ENCODE peak calls at places on chromosomes 2 and 18, in six cellular contexts. F is breast epithelium, T is lower lobe of right lung, S is cardiac muscle cell, O is tibial artery, K is fibroblast of lung. X is an unnamed sample.
A peak's percentile ranks its signal among the peaks of the same experiment; 100 is the strongest.

GRCh38 chr18:59669872-59670657 is 27.2 kb downstream of the CCBE1 start:
- DNase-seq in F (no peak), T (no peak), S (no peak), O (no peak), K (peak; percentile 76), X (no peak)

GRCh38 chr18:5238371-5238758 is 41.3 kb upstream of the AKAIN1 start:
- DNase-seq in F (no peak), T (peak; percentile 65), S (peak; percentile 61), O (no peak), K (no peak), X (no peak)

GRCh38 chr18:28045176-28045810 is 131.6 kb downstream of the CDH2 start:
- DNase-seq in F (no peak), T (no peak), S (peak; percentile 52), O (no peak), K (peak; percentile 24), X (no peak)

GRCh38 chr2:217223222-217223930 is 363.5 kb upstream of the TNP1 start:
- DNase-seq in F (no peak), T (no peak), S (no peak), O (no peak), K (peak; percentile 98), X (peak; percentile 35)

GRCh38 chr2:85110991-85111560 is 22.1 kb upstream of the TCF7L1 start:
- DNase-seq in F (no peak), T (no peak), S (no peak), O (no peak), K (no peak), X (no peak)

GRCh38 chr2:241153616-241154015 is 3.3 kb downstream of the PPP1R7 start:
- DNase-seq in F (no peak), T (no peak), S (no peak), O (no peak), K (peak; percentile 26), X (no peak)

GRCh38 chr18:79575891-79576685 is 103.5 kb upstream of the CTDP1 start:
- DNase-seq in F (peak; percentile 80), T (peak; percentile 42), S (no peak), O (peak; percentile 56), K (peak; percentile 68), X (peak; percentile 58)

GRCh38 chr18:59459352-59460059 is 100.4 kb upstream of the LMAN1 start:
- DNase-seq in F (no peak), T (no peak), S (peak; percentile 52), O (no peak), K (peak; percentile 83), X (no peak)

GRCh38 chr18:63422862-63423304 is 607 bp upstream of the VPS4B start:
- DNase-seq in F (no peak), T (peak; percentile 65), S (no peak), O (no peak), K (no peak), X (no peak)

GRCh38 chr2:160493227-160494028 is at the start of gene RBMS1:
- DNase-seq in F (peak; percentile 41), T (peak; percentile 74), S (peak; percentile 85), O (peak; percentile 76), K (peak; percentile 66), X (no peak)

GRCh38 chr2:24971300-24971549 is 530 bp downstream of the DNAJC27 start:
- DNase-seq in F (no peak), T (no peak), S (no peak), O (no peak), K (no peak), X (no peak)

GRCh38 chr18:44683566-44683965 is 2.9 kb downstream of the SETBP1 start:
- DNase-seq in F (no peak), T (no peak), S (no peak), O (no peak), K (no peak), X (no peak)

GRCh38 chr2:45913539-45913938 is 262.1 kb downstream of the PRKCE start:
- DNase-seq in F (no peak), T (no peak), S (no peak), O (no peak), K (no peak), X (no peak)

GRCh38 chr18:12811191-12811950 is 72.7 kb downstream of the PTPN2 start:
- DNase-seq in F (no peak), T (no peak), S (no peak), O (no peak), K (peak; percentile 26), X (no peak)

GRCh38 chr18:5196253-5197031 is 615 bp downstream of the AKAIN1 start:
- DNase-seq in F (no peak), T (no peak), S (peak; percentile 31), O (no peak), K (no peak), X (no peak)

GRCh38 chr2:88658890-88659881 is 31.9 kb upstream of the EIF2AK3 start:
- DNase-seq in F (peak; percentile 59), T (no peak), S (no peak), O (peak; percentile 70), K (peak; percentile 85), X (no peak)

GRCh38 chr2:39524061-39524460 is 87.0 kb upstream of the MAP4K3 start:
- DNase-seq in F (no peak), T (no peak), S (no peak), O (no peak), K (no peak), X (no peak)

GRCh38 chr2:44759823-44760222 is 181.7 kb upstream of the SIX3 start:
- DNase-seq in F (no peak), T (no peak), S (no peak), O (no peak), K (no peak), X (no peak)

GRCh38 chr2:64629329-64629781 is 24.4 kb downstream of the SERTAD2 start:
- DNase-seq in F (no peak), T (no peak), S (no peak), O (no peak), K (no peak), X (no peak)

GRCh38 chr2:207328944-207329386 is 163.2 kb upstream of the KLF7 start:
- DNase-seq in F (no peak), T (no peak), S (no peak), O (no peak), K (no peak), X (no peak)

GRCh38 chr2:169824373-169825333 is at the start of gene METTL5:
- DNase-seq in F (peak; percentile 44), T (peak; percentile 89), S (peak; percentile 91), O (peak; percentile 88), K (peak; percentile 78), X (no peak)

GRCh38 chr2:12363569-12363968 is 353.2 kb upstream of the TRIB2 start:
- DNase-seq in F (no peak), T (no peak), S (no peak), O (no peak), K (no peak), X (no peak)

GRCh38 chr2:215899111-215900074 is 114.0 kb downstream of the MREG start:
- DNase-seq in F (no peak), T (no peak), S (no peak), O (no peak), K (peak; percentile 75), X (no peak)

GRCh38 chr18:45197526-45197970 is 417.7 kb upstream of the SLC14A2 start:
- DNase-seq in F (no peak), T (no peak), S (no peak), O (no peak), K (no peak), X (no peak)

GRCh38 chr2:86357392-86357963 is 20.1 kb upstream of the REEP1 start:
- DNase-seq in F (no peak), T (no peak), S (no peak), O (no peak), K (no peak), X (no peak)

GRCh38 chr18:70499218-70499691 is 210.4 kb downstream of the SOCS6 start:
- DNase-seq in F (no peak), T (no peak), S (no peak), O (no peak), K (no peak), X (no peak)

GRCh38 chr2:72940786-72941185 is 23.5 kb downstream of the EMX1 start:
- DNase-seq in F (no peak), T (no peak), S (no peak), O (no peak), K (peak; percentile 13), X (no peak)

GRCh38 chr2:183010112-183010511 is 28.1 kb downstream of the NCKAP1 start:
- DNase-seq in F (no peak), T (no peak), S (peak; percentile 83), O (no peak), K (peak; percentile 71), X (no peak)

GRCh38 chr18:51645607-51646006 is 448.1 kb upstream of the MEX3C start:
- DNase-seq in F (no peak), T (no peak), S (no peak), O (no peak), K (no peak), X (no peak)

GRCh38 chr2:144014108-144014507 is 505.8 kb downstream of the ZEB2 start:
- DNase-seq in F (no peak), T (no peak), S (no peak), O (no peak), K (no peak), X (no peak)

DNA sequence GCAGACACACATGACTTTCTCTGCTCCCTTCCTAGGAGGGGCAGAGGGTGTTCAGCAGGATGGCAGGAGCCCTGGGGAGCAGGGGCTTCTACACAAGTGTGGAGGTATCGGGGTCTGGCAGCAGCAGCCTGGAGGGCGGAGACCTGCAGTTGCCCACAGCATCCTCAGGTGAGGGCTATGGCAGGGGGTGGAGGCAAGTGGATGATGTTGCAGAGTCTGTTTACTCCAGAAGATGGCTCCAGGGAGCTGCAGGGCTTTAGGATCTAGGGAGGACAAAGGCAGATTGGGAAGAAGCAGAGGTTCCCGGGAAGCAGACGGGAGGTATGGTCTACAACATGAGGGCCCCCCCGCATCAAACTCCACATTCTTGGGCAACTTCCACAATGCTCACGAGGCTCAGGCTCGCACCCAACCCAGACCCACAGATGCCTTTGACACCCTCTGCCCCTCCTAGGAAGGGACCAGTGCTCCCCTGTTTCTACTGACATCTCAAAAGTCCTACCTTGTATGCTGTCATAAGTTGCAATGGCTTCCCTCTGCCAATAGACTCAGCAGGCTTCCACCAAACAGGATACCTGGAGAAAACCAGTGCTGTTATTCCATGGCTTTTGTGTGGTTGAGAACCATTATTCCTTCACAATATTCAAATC is 12.0 kb upstream of the ATP6V1C2 start:
- DNase-seq in F (no peak), T (no peak), S (peak; percentile 37), O (no peak), K (no peak), X (no peak)
- TF ChIP-seq CTCF in F (no peak), T (no peak), S (peak; percentile 44), O (no peak), K (peak; percentile 28), X (peak; percentile 28)

GRCh38 chr2:63086687-63087086 is 36.1 kb downstream of the OTX1 start:
- DNase-seq in F (no peak), T (no peak), S (no peak), O (no peak), K (no peak), X (no peak)

GRCh38 chr2:63078852-63079606 is 28.4 kb downstream of the OTX1 start:
- DNase-seq in F (no peak), T (no peak), S (no peak), O (no peak), K (no peak), X (no peak)

GRCh38 chr2:63081404-63081803 is 30.8 kb downstream of the OTX1 start:
- DNase-seq in F (no peak), T (no peak), S (no peak), O (no peak), K (no peak), X (no peak)
- H3K9me3 ChIP-seq in F (no peaks in the 10 kb centered on the region), T (no peaks in the 10 kb centered on the region), S (no peaks in the 10 kb centered on the region), O (no peaks in the 10 kb centered on the region), K (no peaks in the 10 kb centered on the region), X (no peaks in the 10 kb centered on the region)

GRCh38 chr2:200905618-200906296 is 16.6 kb downstream of the NIF3L1 start:
- DNase-seq in F (peak; percentile 32), T (peak; percentile 77), S (peak; percentile 67), O (peak; percentile 73), K (peak; percentile 75), X (no peak)
- TF ChIP-seq CTCF in F (no peak), T (peak; percentile 67), S (peak; percentile 83), O (peak; percentile 53), K (peak; percentile 84), X (peak; percentile 22)

GRCh38 chr2:172624996-172625395 is 69.1 kb downstream of the PDK1 start:
- DNase-seq in F (no peak), T (no peak), S (no peak), O (no peak), K (no peak), X (no peak)
- H3K9me3 ChIP-seq in F (no peaks in the 10 kb centered on the region), T (no peaks in the 10 kb centered on the region), S (no peaks in the 10 kb centered on the region), O (no peaks in the 10 kb centered on the region), K (no peaks in the 10 kb centered on the region), X (no peaks in the 10 kb centered on the region)

X was measured in ascending aorta.